ENCODE peak calls at places on chromosome 21, in seven cellular contexts. A, G, B, I, Q, L and S are unnamed samples.

GRCh38 chr21:42423197-42423675 is 19.5 kb downstream of the UBASH3A start:
- DNase-seq in A (no peak), G (no peak), B (no peak), I (no peak), Q (no peak), L (no peak), S (no peak)

GRCh38 chr21:27636671-27637070 is 669.8 kb upstream of the ADAMTS5 start:
- DNase-seq in A (no peak), G (no peak), B (no peak), I (no peak), Q (no peak), L (no peak), S (no peak)

GRCh38 chr21:17730782-17731181 is 88.4 kb downstream of the C21orf91 start:
- DNase-seq in A (no peak), G (no peak), B (no peak), I (no peak), Q (no peak), L (no peak), S (no peak)

GRCh38 chr21:46063734-46064680 is 33.9 kb upstream of the COL6A2 start:
- DNase-seq in A (no peak), G (peak), B (peak), I (no peak), Q (no peak), L (no peak), S (no peak)

GRCh38 chr21:36203603-36203889 is 46.9 kb downstream of the DOP1B start:
- DNase-seq in A (no peak), G (no peak), B (no peak), I (peak), Q (no peak), L (peak), S (no peak)

GRCh38 chr21:39224930-39225329 is 41.7 kb upstream of the PSMG1 start:
- DNase-seq in A (no peak), G (no peak), B (no peak), I (no peak), Q (no peak), L (no peak), S (no peak)

GRCh38 chr21:42799516-42799915 is 79.8 kb downstream of the WDR4 start:
- DNase-seq in A (no peak), G (no peak), B (no peak), I (no peak), Q (no peak), L (no peak), S (no peak)

GRCh38 chr21:43757601-43758000 is 18.5 kb downstream of the CSTB start:
- DNase-seq in A (no peak), G (no peak), B (peak), I (no peak), Q (no peak), L (no peak), S (no peak)

GRCh38 chr21:37463083-37463780 is 96.7 kb downstream of the DYRK1A start:
- DNase-seq in A (no peak), G (no peak), B (no peak), I (peak), Q (no peak), L (peak), S (no peak)

GRCh38 chr21:25244735-25245134 is 362.5 kb downstream of the MRPL39 start:
- DNase-seq in A (no peak), G (no peak), B (no peak), I (no peak), Q (no peak), L (no peak), S (no peak)

GRCh38 chr21:36551731-36552457 is 72.0 kb upstream of the CLDN14 start:
- DNase-seq in A (no peak), G (no peak), B (no peak), I (peak), Q (no peak), L (peak), S (no peak)

GRCh38 chr21:34107606-34108005 is 34.2 kb downstream of the MRPS6 start:
- DNase-seq in A (no peak), G (no peak), B (no peak), I (no peak), Q (no peak), L (no peak), S (no peak)

GRCh38 chr21:34109075-34109474 is 35.7 kb downstream of the MRPS6 start:
- DNase-seq in A (no peak), G (no peak), B (no peak), I (no peak), Q (no peak), L (no peak), S (no peak)

GRCh38 chr21:34110594-34111202 is 37.3 kb downstream of the MRPS6 start:
- DNase-seq in A (no peak), G (no peak), B (no peak), I (no peak), Q (no peak), L (no peak), S (no peak)

GRCh38 chr21:34100789-34101188 is 27.4 kb downstream of the MRPS6 start:
- DNase-seq in A (no peak), G (no peak), B (no peak), I (no peak), Q (no peak), L (peak), S (no peak)

GRCh38 chr21:34105947-34106541 is 32.7 kb downstream of the MRPS6 start:
- DNase-seq in A (no peak), G (no peak), B (no peak), I (no peak), Q (no peak), L (no peak), S (no peak)
- H3K27ac ChIP-seq in A (no peak), G (no peak), B (no peak), I (no peak), Q (no peak), L (no peak), S (no peak)

DNA sequence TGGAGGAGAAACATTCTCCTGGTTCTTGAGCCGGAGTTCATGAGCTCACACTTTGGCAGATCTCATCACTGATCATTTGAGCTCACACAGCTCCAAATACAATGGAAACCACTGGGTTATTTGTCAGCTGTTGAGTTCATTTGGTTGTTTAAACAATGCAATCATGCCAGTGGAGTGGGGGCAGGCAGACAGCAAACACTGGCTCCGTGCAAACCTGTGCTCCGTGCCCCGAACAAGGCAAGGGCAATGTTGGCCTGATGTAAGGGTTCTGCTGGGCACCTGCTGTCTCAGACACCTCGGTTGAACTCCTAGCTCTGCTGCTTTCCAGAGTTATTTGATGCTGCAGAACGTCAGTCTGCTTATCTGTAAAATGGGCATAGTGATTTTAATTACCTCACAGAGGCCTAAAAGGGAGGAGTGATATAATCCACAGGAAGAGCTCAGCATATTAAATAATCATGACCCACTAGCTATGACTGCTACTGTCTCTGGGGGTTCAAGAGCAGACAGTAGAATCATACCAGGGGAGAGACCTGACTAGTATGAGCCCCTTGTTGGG is 20.0 kb upstream of the CLIC6 start:
- DNase-seq in A (no peak), G (no peak), B (no peak), I (no peak), Q (no peak), L (no peak), S (no peak)
- H3K27ac ChIP-seq in A (no peak), G (no peak), B (no peak), I (no peak), Q (no peak), L (no peak), S (no peak)

GRCh38 chr21:33561373-33561772 is 18.5 kb downstream of the SON start:
- DNase-seq in A (no peak), G (no peak), B (no peak), I (no peak), Q (no peak), L (no peak), S (no peak)
- H3K27ac ChIP-seq in A (no peak), G (no peak), B (no peak), I (no peak), Q (no peak), L (no peak), S (no peak)

GRCh38 chr21:14388282-14388681 is 5.3 kb upstream of the HSPA13 start:
- DNase-seq in A (no peak), G (no peak), B (no peak), I (no peak), Q (no peak), L (no peak), S (no peak)

GRCh38 chr21:14382835-14383595 is at the start of gene HSPA13:
- DNase-seq in A (peak), G (peak), B (peak), I (peak), Q (peak), L (peak), S (peak)

GRCh38 chr21:14384453-14384852 is 1.5 kb upstream of the HSPA13 start:
- DNase-seq in A (no peak), G (no peak), B (no peak), I (no peak), Q (peak), L (no peak), S (no peak)

GRCh38 chr21:14382486-14382834 is 486 bp downstream of the HSPA13 start:
- DNase-seq in A (no peak), G (no peak), B (no peak), I (peak), Q (peak), L (peak), S (no peak)

GRCh38 chr21:14383596-14384210 is 757 bp upstream of the HSPA13 start:
- DNase-seq in A (no peak), G (no peak), B (no peak), I (peak), Q (peak), L (peak), S (no peak)
- H3K27ac ChIP-seq in A (peak), G (peak), B (peak), I (peak), Q (peak), L (peak), S (peak)

DNA sequence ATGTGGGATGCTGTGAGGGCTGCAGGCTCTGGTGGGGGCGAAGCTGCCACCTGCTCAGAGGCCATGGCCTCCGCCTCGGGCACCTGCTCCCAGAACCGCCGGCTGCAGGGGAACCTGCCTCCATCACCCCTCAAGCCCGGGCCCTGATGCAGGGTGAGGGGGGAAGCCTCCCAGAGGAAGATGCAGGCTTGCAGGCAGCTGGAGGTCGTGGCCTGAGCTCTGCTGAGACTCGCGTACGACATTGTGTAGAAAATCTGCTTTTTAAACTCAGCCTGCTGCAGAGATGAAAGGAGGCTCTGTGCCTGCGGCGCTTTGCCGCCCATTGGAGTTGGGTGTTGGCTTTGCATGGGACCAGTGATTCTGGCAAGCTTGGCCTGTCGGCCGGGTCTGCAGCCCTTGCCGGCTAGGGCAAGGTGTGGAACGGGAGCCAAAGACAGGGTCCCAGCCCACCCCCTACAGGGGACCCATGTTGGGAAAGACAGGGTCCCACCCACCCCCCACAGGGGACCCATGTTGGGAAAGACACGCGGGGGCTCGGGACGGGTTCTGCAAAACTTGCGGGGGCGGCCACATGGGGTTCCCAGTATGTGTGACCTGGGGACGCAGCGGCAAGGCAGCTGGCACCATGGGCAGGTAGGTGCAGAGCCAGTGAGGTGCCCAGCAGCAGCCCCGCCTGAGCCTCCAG is 55.6 kb downstream of the SLX9 start:
- DNase-seq in A (no peak), G (peak), B (no peak), I (no peak), Q (no peak), L (no peak), S (no peak)
- H3K27ac ChIP-seq in A (peak), G (no peak), B (peak), I (no peak), Q (no peak), L (no peak), S (peak)